ENCODE peak calls at places on chromosomes 2 and 18, in four cellular contexts. F, S, A and M are unnamed samples.

GRCh38 chr2:193469251-193469650 is 1274.5 kb upstream of the TMEFF2 start:
- DNase-seq in F (no peak), S (no peak), A (no peak), M (no peak)

GRCh38 chr18:67710639-67711038 is 194.1 kb upstream of the DSEL start:
- DNase-seq in F (no peak), S (peak), A (peak), M (peak)

GRCh38 chr2:46981662-46982351 is 66.2 kb upstream of the MCFD2 start:
- DNase-seq in F (no peak), S (no peak), A (no peak), M (no peak)

GRCh38 chr18:62524443-62525200 is 1.8 kb downstream of the ZCCHC2 start:
- DNase-seq in F (peak), S (peak), A (peak), M (peak)

GRCh38 chr2:7516447-7517121 is 599.4 kb downstream of the RNF144A start:
- DNase-seq in F (no peak), S (no peak), A (no peak), M (no peak)

GRCh38 chr2:60612028-60612427 is 58.6 kb upstream of the BCL11A start:
- DNase-seq in F (no peak), S (no peak), A (no peak), M (no peak)

GRCh38 chr2:235901243-235901642 is 266.9 kb downstream of the GBX2 start:
- DNase-seq in F (no peak), S (no peak), A (no peak), M (no peak)

GRCh38 chr18:2337552-2338141 is 233.7 kb downstream of the METTL4 start:
- DNase-seq in F (peak), S (peak), A (peak), M (no peak)

GRCh38 chr2:7627587-7627986 is 710.4 kb downstream of the RNF144A start:
- DNase-seq in F (no peak), S (no peak), A (no peak), M (no peak)

GRCh38 chr2:121075006-121075545 is 209.9 kb downstream of the TFCP2L1 start:
- DNase-seq in F (no peak), S (peak), A (peak), M (no peak)

GRCh38 chr2:70552501-70553333 is 909 bp downstream of the TGFA start:
- DNase-seq in F (peak), S (peak), A (no peak), M (no peak)